ENCODE peak calls at places on chromosomes 5 and 9, in eight cellular contexts. R, M, B, E, X, Z, N and S are unnamed samples.

GRCh38 chr9:93299418-93300174 is 115.7 kb downstream of the WNK2 start:
- DNase-seq in N (no peak), B (no peak), M (peak; percentile 15), X (no peak), Z (no peak), R (no peak), E (no peak), S (peak; percentile 47)

GRCh38 chr5:156640751-156641241 is 209.3 kb upstream of the PPP1R2B start:
- DNase-seq in B (no peak), M (no peak), Z (no peak), E (no peak), X (no peak), R (no peak), N (no peak), S (no peak)

GRCh38 chr9:99948896-99949295 is 42.4 kb downstream of the STX17 start:
- DNase-seq in X (no peak), M (no peak), B (no peak), N (no peak), Z (no peak), R (no peak), E (peak; percentile 8), S (no peak)

GRCh38 chr5:181188700-181189362 is 16.2 kb downstream of the TRIM7 start:
- DNase-seq in N (no peak), M (no peak), X (no peak), B (peak; percentile 78), R (peak; percentile 77), Z (peak; percentile 82), E (peak; percentile 83), S (peak; percentile 86)

GRCh38 chr9:115378758-115379157 is 260.8 kb upstream of the TNC start:
- DNase-seq in B (no peak), E (no peak), X (no peak), N (no peak), R (no peak), Z (no peak), M (no peak), S (no peak)

GRCh38 chr5:115298811-115299210 is 2.4 kb upstream of the CCDC112 start:
- DNase-seq in N (no peak), B (no peak), M (no peak), R (no peak), E (no peak), Z (no peak), X (no peak), S (no peak)

GRCh38 chr9:83259558-83259957 is 196.6 kb upstream of the RASEF start:
- DNase-seq in M (no peak), X (no peak), N (no peak), E (no peak), B (no peak), R (no peak), Z (no peak), S (no peak)

GRCh38 chr5:78566747-78567449 is 81.7 kb downstream of the LHFPL2 start:
- DNase-seq in N (no peak), E (no peak), M (no peak), B (no peak), Z (no peak), X (no peak), R (no peak), S (no peak)

GRCh38 chr9:137406876-137407589 is 15.9 kb downstream of the EXD3 start:
- DNase-seq in X (peak; percentile 64), R (peak; percentile 89), M (no peak), B (no peak), E (peak; percentile 79), N (no peak), Z (no peak), S (peak; percentile 89)

GRCh38 chr9:124684140-124684539 is 87.0 kb downstream of the NR6A1 start:
- DNase-seq in M (no peak), N (no peak), R (no peak), X (no peak), E (no peak), B (no peak), Z (no peak), S (no peak)

GRCh38 chr9:561430-561829 is 280.1 kb upstream of the DMRT1 start:
- DNase-seq in X (no peak), R (no peak), N (no peak), M (no peak), Z (no peak), E (no peak), B (no peak), S (no peak)

GRCh38 chr9:99147177-99147576 is 42.3 kb downstream of the TGFBR1 start:
- DNase-seq in E (no peak), Z (no peak), N (no peak), R (no peak), B (no peak), X (no peak), M (no peak), S (no peak)

GRCh38 chr9:134361426-134361825 is 35.2 kb downstream of the RXRA start:
- DNase-seq in X (no peak), E (no peak), B (no peak), Z (no peak), M (no peak), N (no peak), R (no peak), S (no peak)

GRCh38 chr9:76020654-76021053 is 130.2 kb downstream of the PCSK5 start:
- DNase-seq in Z (no peak), N (no peak), R (no peak), E (no peak), B (no peak), X (no peak), M (no peak), S (no peak)

GRCh38 chr5:45604092-45604491 is 92.1 kb downstream of the HCN1 start:
- DNase-seq in B (no peak), Z (no peak), R (no peak), E (no peak), N (no peak), M (no peak), X (no peak), S (no peak)

GRCh38 chr5:78638423-78638822 is 10.1 kb downstream of the LHFPL2 start:
- DNase-seq in B (no peak), E (peak; percentile 52), X (peak; percentile 84), Z (peak; percentile 79), R (peak; percentile 76), M (no peak), N (peak; percentile 12), S (no peak)

GRCh38 chr5:132829742-132830435 is 558 bp downstream of the SHROOM1 start:
- DNase-seq in B (peak; percentile 39), Z (peak; percentile 74), E (peak; percentile 87), N (no peak), M (peak; percentile 84), X (peak; percentile 95), R (peak; percentile 89), S (peak; percentile 93)
- TF ChIP-seq POLR2A in B (no peak), Z (no peak), E (peak; percentile 18), N (peak; percentile 11), M (no peak), X (peak; percentile 37), R (no peak), S (no peak)

GRCh38 chr5:1118738-1119137 is 6.9 kb upstream of the SLC12A7 start:
- DNase-seq in E (peak; percentile 73), M (peak; percentile 81), X (no peak), N (no peak), R (no peak), B (no peak), Z (peak; percentile 70), S (no peak)
- H3K27ac ChIP-seq in E (peak overlapping the region; percentile 72), M (no peak overlapping the region), X (peak overlapping the region; percentile 2), N (peak overlapping the region; percentile 31), R (peak overlapping the region; percentile 52), B (no peak overlapping the region), Z (peak overlapping the region; percentile 80), S (peak overlapping the region; percentile 21)

DNA sequence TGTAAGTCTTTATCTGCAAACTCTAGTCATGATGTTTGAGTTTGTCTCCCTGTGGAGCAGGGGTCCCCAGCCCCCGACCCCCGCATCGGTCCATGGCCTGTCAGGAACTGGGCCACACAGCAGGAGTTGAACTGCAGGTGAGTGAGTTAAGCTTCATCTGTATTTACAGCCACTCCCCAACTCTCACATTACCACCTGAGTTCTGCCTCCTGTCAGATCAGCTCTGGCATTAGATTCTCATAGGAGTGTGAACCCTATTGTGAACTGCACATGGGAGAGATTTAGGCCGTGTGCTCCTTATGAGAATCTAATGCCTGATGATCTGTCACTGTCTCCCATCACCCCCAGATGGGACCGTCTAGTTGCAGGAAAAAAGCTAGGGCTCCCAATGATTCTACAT is 7.0 kb downstream of the C9orf85 start:
- DNase-seq in M (no peak), Z (no peak), R (no peak), B (no peak), X (no peak), N (no peak), E (no peak), S (no peak)
- TF ChIP-seq POLR2A in M (no peak), Z (no peak), R (no peak), B (no peak), X (no peak), N (no peak), E (no peak), S (no peak)

GRCh38 chr9:133361507-133362092 is 5.2 kb downstream of the SURF2 start:
- DNase-seq in M (no peak), N (no peak), R (no peak), X (no peak), E (no peak), Z (no peak), B (no peak), S (no peak)

GRCh38 chr9:133357656-133358055 is 1.3 kb downstream of the SURF2 start:
- DNase-seq in B (no peak), M (no peak), X (no peak), E (no peak), Z (no peak), R (no peak), N (no peak), S (no peak)

GRCh38 chr9:133359420-133360175 is 3.2 kb downstream of the SURF2 start:
- DNase-seq in X (no peak), M (no peak), R (no peak), N (no peak), B (no peak), E (no peak), Z (no peak), S (no peak)

GRCh38 chr9:133362359-133363044 is 6.2 kb downstream of the SURF2 start:
- DNase-seq in X (no peak), N (no peak), R (no peak), Z (no peak), B (no peak), E (no peak), M (no peak), S (no peak)

DNA sequence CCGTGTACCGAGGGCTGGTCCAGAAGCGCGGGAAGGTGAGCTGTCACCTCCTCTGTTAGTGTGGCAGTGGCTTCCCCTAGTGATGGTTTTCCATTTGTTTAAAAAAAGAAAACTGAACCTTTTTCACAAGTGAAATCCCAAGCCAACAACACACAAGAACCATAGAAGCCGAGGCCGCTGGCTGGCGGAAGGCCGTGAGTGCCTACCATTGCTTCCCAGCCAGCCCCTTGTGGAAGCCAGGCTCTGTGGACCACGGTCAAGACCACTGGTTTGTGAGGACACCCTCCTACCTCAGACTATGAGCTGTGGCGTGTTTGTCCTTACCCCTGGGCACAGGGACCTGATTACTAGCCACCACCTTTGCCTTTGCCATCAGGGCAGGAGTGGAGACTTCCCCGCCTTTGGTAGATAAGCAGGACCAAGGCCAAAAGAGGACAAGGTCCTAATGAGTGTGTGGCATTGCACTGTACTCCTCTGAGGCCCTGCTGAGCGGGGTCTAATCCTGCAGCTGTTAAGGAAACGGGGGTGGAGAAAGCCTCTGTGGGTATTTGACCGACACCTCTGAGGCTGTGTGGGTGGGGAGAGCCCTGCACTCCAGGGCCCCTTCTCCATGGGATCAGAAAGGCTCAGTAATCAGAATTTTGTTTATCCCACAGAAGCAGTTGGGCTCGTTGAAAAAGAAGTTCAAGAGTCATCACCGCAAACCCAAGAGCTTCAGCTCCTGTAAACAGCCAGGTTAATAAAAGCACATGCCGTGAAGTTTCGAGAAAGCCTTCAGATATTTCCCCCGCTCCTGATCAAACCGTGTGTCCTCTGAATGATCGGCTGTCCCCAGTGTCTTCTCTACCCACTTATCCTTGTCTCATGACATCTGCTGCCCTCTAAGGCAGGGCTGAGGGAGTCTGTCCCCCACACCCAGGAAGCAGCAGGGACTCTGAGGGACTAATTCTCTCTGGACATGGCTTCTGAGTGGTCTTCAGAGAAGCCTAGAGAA is 4.3 kb downstream of the SURF2 start:
- DNase-seq in M (no peak), B (no peak), X (no peak), E (no peak), R (no peak), Z (no peak), N (no peak), S (no peak)
- H3K27ac ChIP-seq in M (no peak overlapping the region), B (no peak overlapping the region), X (no peak overlapping the region), E (no peak overlapping the region), R (no peak overlapping the region), Z (no peak overlapping the region), N (no peak overlapping the region), S (no peak overlapping the region)